ENCODE peak calls at places on chromosomes 7 and 10, in six cellular contexts. Y is naive B cell; E is activated gamma-delta T cell; V is activated CD4-positive, alpha-beta T cell treated with anti-CD3 and anti-CD28 coated beads, Interleukin-2, amount 50 U/mL, for 1 hour; A is HFFc6; X is GM12891. S is an unnamed sample.
A peak's percentile ranks its signal among the peaks of the same experiment; 100 is the strongest.

GRCh38 chr7:114832906-114833595 is 88.8 kb upstream of the MDFIC start:
- DNase-seq in A (no peak), X (no peak), E (no peak), Y (no peak), V (no peak), S (no peak)

GRCh38 chr7:25965405-25966123 is 186.4 kb upstream of the NFE2L3 start:
- DNase-seq in A (no peak), E (no peak), V (no peak), X (no peak), Y (no peak), S (no peak)

GRCh38 chr7:67019562-67020390 is 23.1 kb downstream of the TYW1 start:
- DNase-seq in X (no peak), Y (no peak), A (peak; percentile 38), V (no peak), E (no peak), S (peak; percentile 43)

GRCh38 chr7:33563010-33563409 is 342.3 kb upstream of the BMPER start:
- DNase-seq in A (no peak), E (no peak), V (no peak), X (no peak), Y (no peak), S (no peak)

GRCh38 chr7:55131421-55131929 is 112.7 kb downstream of the EGFR start:
- DNase-seq in X (no peak), A (no peak), E (no peak), Y (no peak), V (no peak), S (no peak)

GRCh38 chr7:126700807-126701604 is 551.7 kb downstream of the GRM8 start:
- DNase-seq in Y (no peak), A (peak; percentile 91), V (peak; percentile 26), X (no peak), E (no peak), S (peak; percentile 75)

GRCh38 chr10:85926986-85927385 is 439.6 kb downstream of the GRID1 start:
- DNase-seq in V (no peak), X (no peak), E (no peak), Y (no peak), A (no peak), S (no peak)

GRCh38 chr7:131190146-131190545 is 137.5 kb upstream of the MKLN1 start:
- DNase-seq in Y (no peak), A (peak; percentile 44), V (no peak), E (no peak), X (no peak), S (no peak)

GRCh38 chr7:28528899-28529298 is 116.6 kb downstream of the CREB5 start:
- DNase-seq in X (no peak), Y (no peak), A (no peak), V (no peak), E (no peak), S (no peak)

GRCh38 chr7:2967238-2967637 is 76.4 kb downstream of the CARD11 start:
- DNase-seq in A (no peak), X (no peak), E (no peak), Y (no peak), V (no peak), S (no peak)

GRCh38 chr7:106891545-106892410 is 26.7 kb downstream of the PIK3CG start:
- DNase-seq in Y (no peak), A (no peak), E (no peak), X (no peak), V (no peak), S (no peak)

GRCh38 chr7:51680594-51681409 is 364.2 kb upstream of the COBL start:
- DNase-seq in Y (no peak), E (no peak), V (no peak), A (no peak), X (no peak), S (no peak)

GRCh38 chr7:17462059-17462695 is 163.7 kb downstream of the AHR start:
- DNase-seq in E (no peak), V (no peak), Y (no peak), A (peak; percentile 8), X (no peak), S (no peak)

GRCh38 chr7:17559388-17559787 is 260.9 kb downstream of the AHR start:
- DNase-seq in Y (no peak), X (no peak), A (peak; percentile 52), V (no peak), E (no peak), S (no peak)

GRCh38 chr7:43454936-43455518 is 127.9 kb upstream of the STK17A start:
- DNase-seq in E (no peak), V (no peak), A (peak; percentile 49), X (no peak), Y (peak; percentile 3), S (no peak)

GRCh38 chr7:43584200-43584586 is 1.3 kb downstream of the STK17A start:
- DNase-seq in X (no peak), V (peak; percentile 31), E (no peak), Y (no peak), A (peak; percentile 62), S (peak; percentile 72)

GRCh38 chr7:20393021-20394015 is 62.6 kb downstream of the ITGB8 start:
- DNase-seq in A (no peak), V (no peak), X (no peak), E (no peak), Y (no peak), S (no peak)

GRCh38 chr7:28990200-28990960 is 32.2 kb upstream of the TRIL start:
- DNase-seq in Y (no peak), E (no peak), X (no peak), A (no peak), V (no peak), S (no peak)

GRCh38 chr7:73831656-73832579 is 1.1 kb downstream of the CLDN4 start:
- DNase-seq in X (no peak), A (no peak), V (no peak), Y (no peak), E (no peak), S (no peak)

GRCh38 chr10:29163746-29164145 is 125.1 kb upstream of the LYZL1 start:
- DNase-seq in E (no peak), A (no peak), X (no peak), V (no peak), Y (no peak), S (no peak)

GRCh38 chr7:79923953-79924352 is 210.7 kb upstream of the GNAI1 start:
- DNase-seq in Y (no peak), E (no peak), V (no peak), A (no peak), X (no peak), S (no peak)

GRCh38 chr7:127437772-127438330 is 45.3 kb upstream of the ZNF800 start:
- DNase-seq in E (no peak), A (peak; percentile 80), V (no peak), X (no peak), Y (no peak), S (no peak)

GRCh38 chr7:25009271-25009670 is 29.3 kb upstream of the OSBPL3 start:
- DNase-seq in Y (no peak), X (no peak), E (no peak), A (peak; percentile 86), V (no peak), S (no peak)

GRCh38 chr10:71975087-71975890 is 11.1 kb downstream of the CHST3 start:
- DNase-seq in Y (no peak), X (no peak), V (no peak), A (no peak), E (no peak), S (no peak)

GRCh38 chr7:25711940-25712339 is 440.1 kb upstream of the NFE2L3 start:
- DNase-seq in X (no peak), E (no peak), A (no peak), Y (no peak), V (no peak), S (no peak)

GRCh38 chr7:129053938-129054437 is 923 bp downstream of the TNPO3 start:
- DNase-seq in X (no peak), Y (no peak), V (no peak), E (no peak), A (peak; percentile 11), S (peak; percentile 15)

GRCh38 chr10:132637477-132638129 is 100.0 kb downstream of the INPP5A start:
- DNase-seq in E (no peak), A (peak; percentile 62), Y (peak; percentile 57), X (peak; percentile 61), V (no peak), S (peak; percentile 9)

GRCh38 chr7:117435475-117436043 is 8.3 kb upstream of the ASZ1 start:
- DNase-seq in Y (no peak), E (no peak), X (no peak), V (no peak), A (no peak), S (no peak)

GRCh38 chr10:124138883-124139348 is 45.5 kb upstream of the CHST15 start:
- DNase-seq in A (no peak), X (no peak), E (no peak), V (no peak), Y (no peak), S (no peak)

GRCh38 chr7:12722136-12722535 is 34.7 kb downstream of the ARL4A start:
- DNase-seq in V (no peak), A (no peak), X (no peak), E (no peak), Y (no peak), S (no peak)

GRCh38 chr7:46619723-46620310 is 698.7 kb upstream of the IGFBP3 start:
- DNase-seq in X (no peak), V (no peak), Y (no peak), E (no peak), A (no peak), S (no peak)

GRCh38 chr10:112471878-112472487 is 25.0 kb downstream of the VTI1A start:
- DNase-seq in E (no peak), A (peak; percentile 45), V (no peak), X (no peak), Y (peak; percentile 13), S (peak; percentile 56)

GRCh38 chr7:87110778-87111177 is 41.5 kb upstream of the DMTF1 start:
- DNase-seq in A (no peak), X (no peak), V (no peak), E (no peak), Y (no peak), S (no peak)

GRCh38 chr10:5546891-5547683 is 22.3 kb downstream of the CALML3 start:
- DNase-seq in V (no peak), Y (no peak), E (no peak), A (peak; percentile 57), X (no peak), S (no peak)

GRCh38 chr7:12889391-12889790 is 202.0 kb downstream of the ARL4A start:
- DNase-seq in Y (no peak), E (no peak), A (no peak), V (no peak), X (no peak), S (no peak)

GRCh38 chr10:78473016-78473415 is 439.4 kb downstream of the RPS24 start:
- DNase-seq in V (no peak), Y (no peak), X (no peak), E (no peak), A (no peak), S (no peak)

GRCh38 chr10:45023426-45023825 is 22.7 kb downstream of the ZNF22 start:
- DNase-seq in A (peak; percentile 9), E (no peak), V (no peak), X (no peak), Y (no peak), S (no peak)

GRCh38 chr7:25122373-25122772 is 2.7 kb downstream of the CYCS start:
- DNase-seq in A (peak; percentile 85), Y (no peak), E (no peak), V (no peak), X (no peak), S (no peak)

GRCh38 chr7:30274641-30275040 is 9.8 kb upstream of the ZNRF2 start:
- DNase-seq in A (no peak), X (no peak), E (no peak), Y (no peak), V (no peak), S (no peak)